ENCODE peak calls at places on chromosomes 7 and 10, in ten cellular contexts. J is GM23248; Z is NB4; P is stimulated activated CD4-positive, alpha-beta T cell treated with anti-CD3 and anti-CD28 coated beads, Interleukin-12 subunit alpha, Interleukin-12 subunit beta, amount 100 ng/mL, for 4 hours; C is fibroblast of the aortic adventitia; U is T-helper 9 cell; X is HT-29; O is MM.1S; M is HEK293T; G is HFFc6. I is an unnamed sample.

GRCh38 chr7:93894426-93894825 is 3.9 kb upstream of the TFPI2 start:
- DNase-seq in J (peak), Z (no peak), P (no peak), C (peak), U (no peak), X (no peak), O (no peak), M (no peak), G (no peak), I (no peak)

GRCh38 chr7:79320741-79321473 is 132.6 kb downstream of the MAGI2 start:
- DNase-seq in J (no peak), Z (no peak), P (no peak), C (no peak), U (no peak), X (no peak), O (no peak), M (no peak), G (no peak), I (no peak)

GRCh38 chr7:77238703-77239136 is 39.1 kb upstream of the FGL2 start:
- DNase-seq in J (peak), Z (peak), P (no peak), C (no peak), U (no peak), X (no peak), O (no peak), M (no peak), G (no peak), I (no peak)

GRCh38 chr10:96470108-96470743 is 43.5 kb downstream of the TLL2 start:
- DNase-seq in J (peak), Z (peak), P (peak), C (peak), U (no peak), X (peak), O (peak), M (peak), G (peak), I (no peak)

GRCh38 chr10:88964360-88964759 is 11.8 kb upstream of the ACTA2 start:
- DNase-seq in J (no peak), Z (no peak), P (no peak), C (no peak), U (no peak), X (no peak), O (no peak), M (no peak), G (no peak), I (no peak)

GRCh38 chr7:30965883-30966282 is 2.1 kb downstream of the GHRHR start:
- DNase-seq in J (no peak), Z (no peak), P (no peak), C (no peak), U (no peak), X (no peak), O (no peak), M (peak), G (no peak), I (no peak)

GRCh38 chr10:62157601-62158000 is 111.0 kb downstream of the RTKN2 start:
- DNase-seq in J (no peak), Z (no peak), P (no peak), C (no peak), U (no peak), X (no peak), O (no peak), M (no peak), G (no peak), I (no peak)

GRCh38 chr10:47368431-47369180 is 15.5 kb downstream of the ZNF488 start:
- DNase-seq in J (no peak), Z (no peak), P (no peak), C (no peak), U (no peak), X (no peak), O (no peak), M (no peak), G (no peak), I (peak)

I was measured in ascending aorta.